ENCODE peak calls at places on chromosomes 11 and 22, in six cellular contexts. One of them, this sample, is unnamed.

GRCh38 chr11:8564526-8564925 is 29.5 kb downstream of the STK33 start:
- DNase-seq in H1: no peak
- DNase-seq in HCT116: no peak
- DNase-seq in GM12878: no peak
- DNase-seq in HepG2: no peak
- DNase-seq in K562: no peak
- DNase-seq in this sample: no peak

GRCh38 chr22:22357024-22357868 is 112.7 kb downstream of the VPREB1 start:
- DNase-seq in H1: peak; percentile 41
- DNase-seq in HCT116: peak; percentile 77
- DNase-seq in GM12878: peak; percentile 34
- DNase-seq in HepG2: peak; percentile 66
- DNase-seq in K562: peak; percentile 99
- DNase-seq in this sample: peak; percentile 57

GRCh38 chr22:21972293-21972779 is 10.3 kb downstream of the TOP3B start:
- DNase-seq in H1: no peak
- DNase-seq in HCT116: no peak
- DNase-seq in GM12878: no peak
- DNase-seq in HepG2: peak; percentile 22
- DNase-seq in K562: peak; percentile 91
- DNase-seq in this sample: no peak

GRCh38 chr11:85658180-85658579 is 6.7 kb downstream of the CREBZF start:
- DNase-seq in H1: no peak
- DNase-seq in HCT116: no peak
- DNase-seq in GM12878: no peak
- DNase-seq in HepG2: no peak
- DNase-seq in K562: no peak
- DNase-seq in this sample: no peak

GRCh38 chr22:49954354-49954753 is 6.2 kb upstream of the PIM3 start:
- DNase-seq in H1: no peak
- DNase-seq in HCT116: no peak
- DNase-seq in GM12878: no peak
- DNase-seq in HepG2: no peak
- DNase-seq in K562: no peak
- DNase-seq in this sample: no peak

GRCh38 chr11:116837231-116838091 is at the start of gene APOA1:
- DNase-seq in H1: no peak
- DNase-seq in HCT116: no peak
- DNase-seq in GM12878: no peak
- DNase-seq in HepG2: peak; percentile 98
- DNase-seq in K562: no peak
- DNase-seq in this sample: peak; percentile 38

GRCh38 chr22:38873469-38874411 is 1.7 kb upstream of the CBX6 start:
- DNase-seq in H1: no peak
- DNase-seq in HCT116: no peak
- DNase-seq in GM12878: peak; percentile 59
- DNase-seq in HepG2: no peak
- DNase-seq in K562: peak; percentile 46
- DNase-seq in this sample: no peak

GRCh38 chr11:128434411-128434810 is 152.9 kb downstream of the ETS1 start:
- DNase-seq in H1: no peak
- DNase-seq in HCT116: no peak
- DNase-seq in GM12878: no peak
- DNase-seq in HepG2: no peak
- DNase-seq in K562: no peak
- DNase-seq in this sample: no peak

DNA sequence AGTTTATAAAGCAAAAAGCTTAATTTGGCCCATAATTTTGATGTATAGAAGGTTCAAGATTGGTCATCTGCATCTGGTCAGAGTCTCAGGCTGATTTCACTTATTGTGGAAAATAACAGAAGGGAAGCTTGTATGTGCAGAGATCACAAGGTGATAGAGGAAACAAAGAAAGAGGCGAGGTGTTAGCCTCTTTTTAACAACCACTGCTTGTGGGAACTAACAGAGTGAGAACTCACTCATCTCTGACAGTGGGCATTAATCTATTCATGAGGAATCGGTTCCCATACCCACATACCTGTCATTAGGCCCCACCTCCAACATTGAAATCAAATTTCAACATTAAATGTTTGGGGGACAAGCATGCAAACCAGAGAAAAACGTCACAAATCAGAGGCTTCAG is 250.3 kb downstream of the GRM5 start:
- DNase-seq in H1: no peak
- DNase-seq in HCT116: no peak
- DNase-seq in GM12878: no peak
- DNase-seq in HepG2: no peak
- DNase-seq in K562: no peak
- DNase-seq in this sample: no peak
- TF ChIP-seq ZNF274 in H1: no peak
- TF ChIP-seq ZNF274 in HCT116: no peak
- TF ChIP-seq ZNF274 in GM12878: no peak
- TF ChIP-seq ZNF274 in HepG2: no peak
- TF ChIP-seq ZNF274 in K562: no peak
- TF ChIP-seq ZNF274 in this sample: no peak

GRCh38 chr11:59746111-59746510 is 9.1 kb upstream of the STX3 start:
- DNase-seq in H1: no peak
- DNase-seq in HCT116: no peak
- DNase-seq in GM12878: no peak
- DNase-seq in HepG2: no peak
- DNase-seq in K562: no peak
- DNase-seq in this sample: no peak
- H3K9ac ChIP-seq in H1: no peak overlapping the region
- H3K9ac ChIP-seq in HCT116: no peak overlapping the region
- H3K9ac ChIP-seq in GM12878: no peak overlapping the region
- H3K9ac ChIP-seq in HepG2: no peak overlapping the region
- H3K9ac ChIP-seq in K562: no peak overlapping the region
- H3K9ac ChIP-seq in this sample: no peak overlapping the region

DNA sequence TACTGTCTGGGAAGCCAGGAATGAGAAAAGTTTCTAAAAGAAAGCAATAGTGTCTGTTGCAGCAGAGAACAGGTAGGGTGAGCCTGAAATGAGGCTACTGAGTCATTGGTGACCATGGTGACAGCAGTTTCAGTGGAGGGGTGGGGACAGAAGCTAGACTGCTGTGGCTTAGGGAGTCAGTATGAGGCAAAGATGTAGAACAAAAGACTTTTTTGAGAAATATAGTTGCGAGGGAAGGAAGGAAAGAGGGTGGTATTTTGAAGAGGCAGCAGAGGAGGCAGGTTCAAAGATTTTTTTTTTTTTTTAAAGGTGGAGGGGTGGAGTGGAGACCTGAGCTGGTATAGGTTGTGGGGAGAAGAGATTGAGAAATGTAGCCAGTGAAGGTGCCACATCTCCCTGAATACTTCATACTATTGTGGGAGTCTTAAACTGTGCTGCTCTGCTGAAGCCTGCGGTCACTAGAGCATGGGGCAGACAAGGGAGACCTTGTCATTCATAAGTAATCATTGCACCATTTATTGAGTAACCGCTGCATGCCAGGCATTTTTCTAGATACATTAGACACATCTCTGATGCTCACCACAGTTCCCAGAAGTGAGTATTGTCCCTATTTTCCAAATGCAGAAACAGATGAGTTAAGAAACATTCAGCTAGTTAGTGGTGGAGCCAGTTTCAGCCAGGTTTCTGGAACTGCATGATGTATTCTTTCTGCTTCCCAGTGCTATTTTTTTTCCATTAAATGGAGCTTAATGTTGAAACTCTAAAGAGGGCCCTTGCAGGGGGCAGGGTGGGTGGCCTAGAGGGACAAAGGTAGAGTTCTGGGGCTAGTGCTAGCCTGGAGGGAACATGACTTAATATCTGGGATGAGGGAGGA is 49.9 kb downstream of the STIM1 start:
- DNase-seq in H1: no peak
- DNase-seq in HCT116: peak; percentile 34
- DNase-seq in GM12878: no peak
- DNase-seq in HepG2: peak; percentile 98
- DNase-seq in K562: peak; percentile 51
- DNase-seq in this sample: no peak
- H3K4me3 ChIP-seq in H1: no peak overlapping the region
- H3K4me3 ChIP-seq in HCT116: peak overlapping the region; percentile 21
- H3K4me3 ChIP-seq in GM12878: no peak overlapping the region
- H3K4me3 ChIP-seq in HepG2: peak overlapping the region; percentile 28
- H3K4me3 ChIP-seq in K562: no peak overlapping the region
- H3K4me3 ChIP-seq in this sample: no peak overlapping the region

DNA sequence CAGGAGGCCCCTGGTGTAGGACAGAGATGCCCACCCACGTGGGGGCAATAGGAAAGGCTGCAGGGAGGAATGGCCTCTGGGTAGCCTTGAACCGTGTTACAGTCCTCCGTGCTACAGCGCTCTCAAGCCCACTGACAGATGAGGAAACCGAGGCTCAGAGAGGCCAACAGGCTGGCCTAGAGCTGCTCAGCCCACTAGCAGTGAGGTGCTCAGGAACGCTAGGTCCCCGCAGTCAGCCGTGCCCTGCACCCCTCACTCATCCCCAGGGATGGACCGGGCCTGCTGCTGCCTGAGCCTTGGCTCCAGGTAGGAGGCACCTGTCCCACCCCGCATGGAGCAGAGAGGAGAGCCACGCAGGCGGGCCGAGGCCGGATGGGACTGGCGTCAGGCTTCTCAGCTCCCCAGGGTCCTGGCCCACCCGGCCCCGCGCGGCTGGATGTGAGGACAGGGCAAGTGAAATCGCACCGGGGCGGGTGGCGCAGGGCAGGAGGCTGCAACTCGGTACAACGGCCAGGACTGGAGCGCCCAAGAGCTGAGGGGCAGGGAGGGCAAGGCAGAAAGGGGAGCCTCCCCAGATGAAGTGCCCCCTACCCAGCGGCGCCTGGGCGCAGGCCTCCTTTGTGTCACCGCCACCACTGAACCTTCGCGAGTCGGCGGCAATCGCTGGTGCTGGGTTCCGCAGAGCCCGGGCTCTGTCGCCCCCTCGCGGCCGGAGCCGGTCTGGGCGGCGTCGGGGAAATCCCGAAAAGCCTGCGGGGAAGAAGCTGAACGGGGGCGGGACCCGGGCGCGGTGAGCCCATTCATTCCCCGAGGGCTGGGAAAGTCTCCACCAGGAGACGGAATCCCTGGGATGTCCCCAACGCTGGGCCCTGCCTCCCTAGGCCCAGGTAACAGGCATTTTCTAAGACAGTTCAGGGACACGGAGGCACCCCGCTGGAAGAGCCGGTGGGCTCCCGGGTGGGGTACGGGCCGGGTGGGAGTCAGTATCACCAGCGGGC is 8.4 kb upstream of the SLC2A11 start:
- DNase-seq in H1: peak; percentile 61
- DNase-seq in HCT116: peak; percentile 41
- DNase-seq in GM12878: no peak
- DNase-seq in HepG2: peak; percentile 58
- DNase-seq in K562: peak; percentile 78
- DNase-seq in this sample: no peak
- TF ChIP-seq ZNF274 in H1: no peak
- TF ChIP-seq ZNF274 in HCT116: no peak
- TF ChIP-seq ZNF274 in GM12878: no peak
- TF ChIP-seq ZNF274 in HepG2: no peak
- TF ChIP-seq ZNF274 in K562: no peak
- TF ChIP-seq ZNF274 in this sample: no peak